ENCODE peak calls at places on chromosomes 3 and 15, in five cellular contexts. One of them, this sample, is unnamed.

GRCh38 chr3:55486101-55486856 is 827 bp downstream of the WNT5A start:
- DNase-seq in left lung: peak
- DNase-seq in fibroblast of lung: peak
- DNase-seq in neural crest cell: peak
- DNase-seq in cardiac fibroblast: peak
- DNase-seq in this sample: peak

GRCh38 chr3:107264888-107265287 is 112.4 kb upstream of the CCDC54 start:
- DNase-seq in fibroblast of lung: peak
- DNase-seq in neural crest cell: no peak
- DNase-seq in left lung: no peak
- DNase-seq in cardiac fibroblast: no peak
- DNase-seq in this sample: no peak

GRCh38 chr15:27582741-27583400 is 516.2 kb downstream of the OCA2 start:
- DNase-seq in neural crest cell: no peak
- DNase-seq in left lung: no peak
- DNase-seq in cardiac fibroblast: peak
- DNase-seq in fibroblast of lung: peak
- DNase-seq in this sample: no peak

GRCh38 chr3:149536429-149536828 is 61.9 kb downstream of the TM4SF4 start:
- DNase-seq in fibroblast of lung: peak
- DNase-seq in neural crest cell: no peak
- DNase-seq in cardiac fibroblast: peak
- DNase-seq in left lung: peak
- DNase-seq in this sample: peak

GRCh38 chr3:37194533-37194932 is 20.2 kb upstream of the LRRFIP2 start:
- DNase-seq in left lung: no peak
- DNase-seq in cardiac fibroblast: no peak
- DNase-seq in neural crest cell: no peak
- DNase-seq in fibroblast of lung: no peak
- DNase-seq in this sample: no peak

GRCh38 chr3:119145500-119146167 is at the start of gene TEX55:
- DNase-seq in fibroblast of lung: peak
- DNase-seq in cardiac fibroblast: peak
- DNase-seq in left lung: peak
- DNase-seq in neural crest cell: no peak
- DNase-seq in this sample: no peak

GRCh38 chr15:28154283-28154682 is 55.2 kb upstream of the OCA2 start:
- DNase-seq in neural crest cell: no peak
- DNase-seq in left lung: no peak
- DNase-seq in fibroblast of lung: no peak
- DNase-seq in cardiac fibroblast: no peak
- DNase-seq in this sample: no peak

GRCh38 chr3:170357176-170357919 is at the start of gene SKIL:
- DNase-seq in neural crest cell: peak
- DNase-seq in left lung: peak
- DNase-seq in fibroblast of lung: peak
- DNase-seq in cardiac fibroblast: peak
- DNase-seq in this sample: peak

GRCh38 chr3:113754486-113755159 is 7.8 kb downstream of the ATP6V1A start:
- DNase-seq in left lung: no peak
- DNase-seq in neural crest cell: no peak
- DNase-seq in cardiac fibroblast: no peak
- DNase-seq in fibroblast of lung: no peak
- DNase-seq in this sample: no peak

GRCh38 chr3:11755276-11755675 is 91.4 kb downstream of the TAMM41 start:
- DNase-seq in cardiac fibroblast: peak
- DNase-seq in fibroblast of lung: no peak
- DNase-seq in neural crest cell: no peak
- DNase-seq in left lung: no peak
- DNase-seq in this sample: no peak

GRCh38 chr3:7309707-7310106 is 448.8 kb downstream of the GRM7 start:
- DNase-seq in left lung: no peak
- DNase-seq in fibroblast of lung: peak
- DNase-seq in cardiac fibroblast: peak
- DNase-seq in neural crest cell: no peak
- DNase-seq in this sample: no peak

GRCh38 chr3:106184540-106185457 is 316.0 kb upstream of the CBLB start:
- DNase-seq in left lung: no peak
- DNase-seq in neural crest cell: no peak
- DNase-seq in fibroblast of lung: no peak
- DNase-seq in cardiac fibroblast: no peak
- DNase-seq in this sample: no peak

GRCh38 chr15:28930011-28930410 is 44.2 kb downstream of the APBA2 start:
- DNase-seq in neural crest cell: no peak
- DNase-seq in cardiac fibroblast: no peak
- DNase-seq in left lung: no peak
- DNase-seq in fibroblast of lung: no peak
- DNase-seq in this sample: no peak

GRCh38 chr3:9194509-9195184 is 54.8 kb downstream of the SRGAP3 start:
- DNase-seq in neural crest cell: no peak
- DNase-seq in left lung: no peak
- DNase-seq in fibroblast of lung: no peak
- DNase-seq in cardiac fibroblast: no peak
- DNase-seq in this sample: no peak

GRCh38 chr15:51255533-51255932 is 82.9 kb downstream of the CYP19A1 start:
- DNase-seq in cardiac fibroblast: no peak
- DNase-seq in fibroblast of lung: no peak
- DNase-seq in left lung: no peak
- DNase-seq in neural crest cell: no peak
- DNase-seq in this sample: no peak

GRCh38 chr3:42803800-42804112 is 534 bp downstream of the HIGD1A start:
- DNase-seq in left lung: peak
- DNase-seq in fibroblast of lung: peak
- DNase-seq in neural crest cell: no peak
- DNase-seq in cardiac fibroblast: peak
- DNase-seq in this sample: peak

GRCh38 chr3:186095584-186096061 is 13.3 kb downstream of the ETV5 start:
- DNase-seq in fibroblast of lung: no peak
- DNase-seq in cardiac fibroblast: no peak
- DNase-seq in neural crest cell: no peak
- DNase-seq in left lung: peak
- DNase-seq in this sample: peak

DNA sequence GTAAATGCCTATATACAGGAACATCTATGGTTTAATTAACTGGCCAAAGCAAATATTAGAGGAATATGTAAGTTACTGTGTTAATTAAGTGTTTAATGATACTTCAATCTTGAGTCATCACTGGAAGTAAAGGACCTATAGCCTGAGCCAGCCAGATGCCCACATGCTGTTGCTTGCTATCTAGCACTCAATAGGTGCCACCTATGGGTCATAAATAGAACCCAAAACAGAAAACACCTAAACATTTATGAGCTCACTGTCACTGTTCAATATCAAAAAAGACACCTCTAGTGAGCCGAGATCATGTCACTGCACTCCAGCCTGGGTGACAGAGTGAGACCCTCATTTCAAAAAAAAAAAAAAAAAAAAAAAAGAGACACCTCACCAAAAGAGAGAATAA is 48.4 kb upstream of the IP6K2 start:
- DNase-seq in neural crest cell: no peak
- DNase-seq in left lung: no peak
- DNase-seq in cardiac fibroblast: peak
- DNase-seq in fibroblast of lung: peak
- DNase-seq in this sample: no peak
- TF ChIP-seq CTCF in neural crest cell: peak
- TF ChIP-seq CTCF in left lung: no peak
- TF ChIP-seq CTCF in cardiac fibroblast: no peak
- TF ChIP-seq CTCF in fibroblast of lung: no peak
- TF ChIP-seq CTCF in this sample: no peak

GRCh38 chr15:60838206-60838605 is 359.3 kb upstream of the ICE2 start:
- DNase-seq in neural crest cell: no peak
- DNase-seq in cardiac fibroblast: no peak
- DNase-seq in fibroblast of lung: no peak
- DNase-seq in left lung: no peak
- DNase-seq in this sample: no peak

GRCh38 chr15:60843482-60843881 is 364.5 kb upstream of the ICE2 start:
- DNase-seq in neural crest cell: no peak
- DNase-seq in left lung: no peak
- DNase-seq in fibroblast of lung: no peak
- DNase-seq in cardiac fibroblast: no peak
- DNase-seq in this sample: no peak

GRCh38 chr15:60840703-60841411 is 361.9 kb upstream of the ICE2 start:
- DNase-seq in cardiac fibroblast: no peak
- DNase-seq in neural crest cell: no peak
- DNase-seq in left lung: no peak
- DNase-seq in fibroblast of lung: no peak
- DNase-seq in this sample: no peak

GRCh38 chr15:60842694-60843093 is 363.8 kb upstream of the ICE2 start:
- DNase-seq in fibroblast of lung: no peak
- DNase-seq in left lung: no peak
- DNase-seq in neural crest cell: no peak
- DNase-seq in cardiac fibroblast: no peak
- DNase-seq in this sample: no peak

GRCh38 chr15:60840306-60840702 is 361.4 kb upstream of the ICE2 start:
- DNase-seq in neural crest cell: no peak
- DNase-seq in cardiac fibroblast: peak
- DNase-seq in fibroblast of lung: peak
- DNase-seq in left lung: no peak
- DNase-seq in this sample: no peak
- TF ChIP-seq CTCF in neural crest cell: no peak
- TF ChIP-seq CTCF in cardiac fibroblast: peak
- TF ChIP-seq CTCF in fibroblast of lung: no peak
- TF ChIP-seq CTCF in left lung: no peak
- TF ChIP-seq CTCF in this sample: no peak

DNA sequence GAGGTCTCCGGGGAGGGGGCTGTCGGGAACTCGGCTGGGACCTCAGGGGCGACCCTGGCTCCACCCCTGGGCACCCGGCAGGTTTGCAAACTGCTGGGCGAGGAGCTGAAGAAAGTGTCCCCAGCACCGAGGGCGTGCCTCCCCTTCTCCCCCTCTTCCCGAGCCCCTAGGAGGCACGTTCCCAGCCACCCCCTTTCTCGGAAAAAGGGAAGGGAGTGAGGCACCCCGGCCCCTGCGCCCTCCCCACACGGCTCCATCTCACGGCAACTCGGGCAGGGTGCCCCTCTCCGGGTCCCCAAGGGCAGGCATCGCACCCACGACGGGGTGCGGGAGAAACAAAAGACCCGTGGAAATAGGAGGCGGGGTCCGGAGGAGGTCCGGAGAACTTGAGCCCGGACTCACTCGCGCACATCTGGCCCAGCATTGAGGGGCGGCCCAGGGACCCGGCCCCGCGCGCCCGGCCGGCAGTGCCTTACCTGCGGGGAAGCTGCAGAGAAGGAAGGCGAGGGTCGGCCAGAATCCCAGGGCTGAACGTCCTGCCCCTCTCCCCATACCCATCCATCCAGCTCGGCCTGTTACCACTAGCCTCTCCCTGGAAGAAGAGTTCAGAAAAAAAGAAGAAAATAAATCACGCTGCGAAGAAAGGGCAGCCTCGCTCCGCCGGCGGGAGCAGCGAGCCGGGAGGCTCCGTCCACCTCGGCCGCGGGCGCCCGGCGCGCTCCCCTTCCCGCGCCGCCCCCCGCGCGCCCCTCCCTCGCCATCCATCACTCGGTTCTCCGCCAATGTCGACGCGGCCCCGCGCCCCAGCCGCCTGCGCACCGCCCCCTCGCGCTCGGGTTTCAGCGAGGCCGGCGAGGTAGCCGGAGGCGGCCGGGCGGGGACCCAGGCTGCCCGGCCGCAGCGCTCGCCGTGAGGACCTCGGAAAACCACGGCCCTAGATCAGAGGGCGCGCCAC is 16.3 kb downstream of the RGMA start:
- DNase-seq in left lung: peak
- DNase-seq in neural crest cell: peak
- DNase-seq in cardiac fibroblast: peak
- DNase-seq in fibroblast of lung: peak
- DNase-seq in this sample: peak
- TF ChIP-seq CTCF in left lung: no peak
- TF ChIP-seq CTCF in neural crest cell: no peak
- TF ChIP-seq CTCF in cardiac fibroblast: no peak
- TF ChIP-seq CTCF in fibroblast of lung: no peak
- TF ChIP-seq CTCF in this sample: no peak

GRCh38 chr3:52085883-52086282 is 29.5 kb upstream of the DUSP7 start:
- DNase-seq in left lung: peak
- DNase-seq in cardiac fibroblast: no peak
- DNase-seq in fibroblast of lung: no peak
- DNase-seq in neural crest cell: no peak
- DNase-seq in this sample: no peak

GRCh38 chr3:52084216-52084945 is 28.0 kb upstream of the DUSP7 start:
- DNase-seq in fibroblast of lung: no peak
- DNase-seq in neural crest cell: no peak
- DNase-seq in cardiac fibroblast: no peak
- DNase-seq in left lung: peak
- DNase-seq in this sample: no peak

GRCh38 chr3:52086461-52086860 is 30.1 kb upstream of the DUSP7 start:
- DNase-seq in cardiac fibroblast: no peak
- DNase-seq in neural crest cell: no peak
- DNase-seq in fibroblast of lung: no peak
- DNase-seq in left lung: peak
- DNase-seq in this sample: no peak

GRCh38 chr3:52083556-52084087 is 27.3 kb upstream of the DUSP7 start:
- DNase-seq in left lung: peak
- DNase-seq in fibroblast of lung: no peak
- DNase-seq in neural crest cell: no peak
- DNase-seq in cardiac fibroblast: no peak
- DNase-seq in this sample: no peak

DNA sequence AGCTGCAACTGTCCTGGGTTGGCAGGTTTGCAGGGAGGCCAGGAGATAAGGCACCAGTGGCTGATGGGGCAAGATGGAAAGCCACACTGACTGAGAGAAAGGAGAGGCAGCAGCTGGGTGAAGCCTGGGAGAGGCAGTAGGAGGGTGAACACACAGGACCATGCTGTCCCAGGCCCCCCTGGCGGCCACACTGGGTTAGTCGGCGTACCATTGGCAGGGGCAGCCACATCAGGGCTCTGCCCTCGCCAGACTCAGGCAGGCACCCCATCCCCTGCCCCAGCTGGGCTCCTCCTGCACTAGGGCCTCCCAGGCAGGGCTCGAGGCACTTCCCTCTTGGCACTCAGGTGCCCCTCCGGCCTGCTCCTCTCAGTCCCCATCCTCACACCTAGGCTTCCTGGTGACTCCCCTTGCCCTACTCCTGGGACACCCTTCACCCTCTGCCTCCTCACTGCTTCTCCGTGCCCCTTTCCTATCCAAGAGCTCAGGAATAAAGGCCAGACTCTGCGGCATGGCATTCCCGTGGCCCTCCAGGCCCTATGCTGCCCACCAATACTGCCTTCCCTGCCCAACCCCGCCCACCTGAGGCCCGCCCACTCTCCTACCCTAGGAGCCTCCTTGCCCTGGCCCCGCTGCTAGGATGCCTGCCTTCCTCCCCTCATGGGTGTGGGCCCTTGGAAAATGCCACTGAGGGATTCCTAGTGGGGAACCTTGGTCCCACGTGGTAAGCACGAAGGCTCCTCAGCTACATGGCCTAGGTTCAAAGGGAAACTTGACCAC is 28.8 kb upstream of the DUSP7 start:
- DNase-seq in fibroblast of lung: no peak
- DNase-seq in neural crest cell: no peak
- DNase-seq in left lung: peak
- DNase-seq in cardiac fibroblast: no peak
- DNase-seq in this sample: no peak
- TF ChIP-seq CTCF in fibroblast of lung: no peak
- TF ChIP-seq CTCF in neural crest cell: no peak
- TF ChIP-seq CTCF in left lung: no peak
- TF ChIP-seq CTCF in cardiac fibroblast: no peak
- TF ChIP-seq CTCF in this sample: no peak

This sample was measured in glutamatergic neuron.